ENCODE peak calls at places on chromosome 2, in seven cellular contexts. A is Daoy; I is MCF 10A; S is caudate nucleus; Q is tibial nerve; X is stimulated activated CD4-positive, alpha-beta T cell treated with anti-CD3 and anti-CD28 coated beads, Interleukin-1b, Interleukin-23, amount 100 ng/mL, for 1 hour; W is activated effector memory CD4-positive, alpha-beta T cell treated with Interleukin-2 at 50 U/mL for 16 hours. O is an unnamed sample.

GRCh38 chr2:10078704-10079191 is 1.5 kb downstream of the CYS1 start:
- DNase-seq in W (no peak), A (no peak), X (no peak), S (no peak), I (no peak), Q (no peak), O (no peak)

GRCh38 chr2:235618039-235618438 is 124.2 kb downstream of the AGAP1 start:
- DNase-seq in W (no peak), X (no peak), A (peak), I (peak), Q (no peak), S (no peak), O (no peak)

GRCh38 chr2:236507393-236508085 is 62.1 kb upstream of the ACKR3 start:
- DNase-seq in A (peak), X (peak), Q (no peak), I (no peak), W (peak), S (no peak), O (no peak)

GRCh38 chr2:95709831-95710230 is 118.0 kb downstream of the TRIM43 start:
- DNase-seq in X (no peak), S (no peak), I (no peak), A (no peak), Q (no peak), W (no peak), O (no peak)

GRCh38 chr2:31256611-31257382 is 22.8 kb downstream of the EHD3 start:
- DNase-seq in S (no peak), I (no peak), X (no peak), A (no peak), W (no peak), Q (no peak), O (no peak)

GRCh38 chr2:226965376-226965775 is 129.5 kb downstream of the RHBDD1 start:
- DNase-seq in I (no peak), X (no peak), A (no peak), S (no peak), Q (no peak), W (no peak), O (no peak)

GRCh38 chr2:238701066-238701906 is 146.6 kb upstream of the TWIST2 start:
- DNase-seq in X (no peak), A (no peak), S (no peak), W (no peak), I (no peak), Q (no peak), O (no peak)

GRCh38 chr2:74587664-74588277 is 33.3 kb downstream of the DOK1 start:
- DNase-seq in I (peak), W (peak), A (peak), S (no peak), Q (peak), X (no peak), O (no peak)

GRCh38 chr2:109647636-109648035 is 33.5 kb downstream of the SOWAHC start:
- DNase-seq in X (no peak), W (no peak), Q (no peak), I (no peak), A (peak), S (no peak), O (peak)

GRCh38 chr2:8475349-8476045 is 206.4 kb upstream of the ID2 start:
- DNase-seq in A (no peak), Q (no peak), S (no peak), I (peak), W (no peak), X (no peak), O (no peak)

GRCh38 chr2:100292022-100292580 is 30.2 kb downstream of the LONRF2 start:
- DNase-seq in Q (no peak), A (peak), S (no peak), I (peak), W (no peak), X (no peak), O (no peak)

GRCh38 chr2:142130111-142131015 is 453 bp downstream of the LRP1B start:
- DNase-seq in W (no peak), S (peak), I (peak), X (no peak), A (peak), Q (peak), O (peak)